ENCODE peak calls at places on chromosomes 5 and 9, in four cellular contexts. U is upper lobe of left lung, M is neural crest cell, O is MV-4-11. H is an unnamed sample.

GRCh38 chr5:102998224-102998623 is 121.7 kb downstream of the GIN1 start:
- DNase-seq in U (no peak), M (no peak), O (no peak), H (no peak)

GRCh38 chr9:78097541-78097940 is 65.9 kb upstream of the GNAQ start:
- DNase-seq in U (no peak), M (no peak), O (peak), H (peak)

GRCh38 chr5:61322738-61323429 is 9.2 kb upstream of the ZSWIM6 start:
- DNase-seq in U (no peak), M (no peak), O (peak), H (no peak)

GRCh38 chr5:131156385-131156784 is 8.7 kb downstream of the HINT1 start:
- DNase-seq in U (no peak), M (no peak), O (no peak), H (no peak)

GRCh38 chr5:180090769-180091546 is 19.4 kb upstream of the RNF130 start:
- DNase-seq in U (no peak), M (peak), O (peak), H (peak)

GRCh38 chr5:77991084-77991483 is 214.9 kb upstream of the TBCA start:
- DNase-seq in U (no peak), M (no peak), O (no peak), H (no peak)

GRCh38 chr5:80082221-80082620 is 47.1 kb downstream of the THBS4 start:
- DNase-seq in U (no peak), M (no peak), O (no peak), H (no peak)

GRCh38 chr9:74499770-74500583 is 2.8 kb downstream of the RORB start:
- DNase-seq in U (no peak), M (no peak), O (no peak), H (no peak)

GRCh38 chr9:119365291-119366027 is 3.8 kb downstream of the BRINP1 start:
- DNase-seq in U (no peak), M (peak), O (peak), H (no peak)

GRCh38 chr9:69023650-69024049 is 9.7 kb upstream of the PRKACG start:
- DNase-seq in U (no peak), M (no peak), O (no peak), H (no peak)